ENCODE peak calls at places on chromosomes 11 and 22, in four cellular contexts. J, R, Y and A are unnamed samples.

GRCh38 chr11:110712643-110713468 is 619 bp upstream of the ARHGAP20 start:
- DNase-seq in R (peak), J (no peak), Y (peak), A (peak)

GRCh38 chr11:114165326-114166230 is 106.1 kb downstream of the ZBTB16 start:
- DNase-seq in Y (no peak), R (no peak), J (no peak), A (no peak)

GRCh38 chr11:74265256-74265655 is 46.2 kb downstream of the P4HA3 start:
- DNase-seq in R (peak), Y (no peak), J (no peak), A (no peak)

GRCh38 chr11:112588252-112588668 is 327.6 kb upstream of the PLET1 start:
- DNase-seq in R (peak), Y (peak), J (peak), A (peak)

GRCh38 chr11:16511109-16511806 is 154.9 kb upstream of the SOX6 start:
- DNase-seq in J (no peak), R (no peak), Y (peak), A (peak)

GRCh38 chr11:109037856-109038780 is 373.2 kb downstream of the DDX10 start:
- DNase-seq in R (no peak), J (no peak), Y (no peak), A (peak)

GRCh38 chr22:38843716-38844660 is at the start of gene NPTXR:
- DNase-seq in Y (peak), J (peak), R (peak), A (peak)

GRCh38 chr22:22787805-22788459 is 99.7 kb upstream of the IGLL5 start:
- DNase-seq in J (peak), Y (peak), R (no peak), A (peak)

GRCh38 chr11:134939905-134940304 is 527.9 kb upstream of the B3GAT1 start:
- DNase-seq in Y (peak), J (no peak), R (peak), A (peak)

GRCh38 chr22:23137905-23138520 is 3.8 kb downstream of the RSPH14 start:
- DNase-seq in Y (no peak), J (no peak), R (no peak), A (no peak)

GRCh38 chr11:28932940-28933339 is 824.8 kb downstream of the METTL15 start:
- DNase-seq in Y (no peak), J (no peak), R (no peak), A (no peak)

GRCh38 chr22:41383085-41383484 is 1.3 kb downstream of the TEF start:
- DNase-seq in R (no peak), Y (no peak), J (no peak), A (no peak)

GRCh38 chr22:33914699-33915098 is 5.6 kb downstream of the LARGE1 start:
- DNase-seq in R (no peak), Y (no peak), J (no peak), A (no peak)
- H3K27ac ChIP-seq in R (no peak), Y (no peak), J (no peak), A (no peak)

GRCh38 chr11:1152316-1153104 is 5.2 kb upstream of the MUC5AC start:
- DNase-seq in R (no peak), J (peak), Y (peak), A (no peak)
- H3K27ac ChIP-seq in R (no peak), J (peak), Y (peak), A (no peak)

DNA sequence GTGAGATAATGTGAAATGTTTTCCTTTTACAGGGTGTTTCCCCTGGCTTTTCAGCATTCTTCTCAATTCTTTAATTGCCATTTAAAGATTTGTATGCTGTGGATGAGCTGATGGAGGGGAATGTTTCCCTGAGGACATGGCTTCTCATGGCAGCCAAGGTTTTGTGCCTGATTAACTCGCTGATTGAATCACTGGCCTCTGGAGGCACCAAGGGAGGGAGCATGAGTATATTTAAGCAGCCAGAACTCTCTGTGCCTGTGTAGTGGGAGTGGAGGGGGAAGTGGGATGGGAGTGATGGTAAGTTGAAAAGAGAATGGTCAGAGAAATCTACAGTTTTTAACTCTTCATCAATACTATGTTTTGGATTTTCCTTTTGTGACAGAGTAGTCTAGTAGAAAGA is 88.7 kb downstream of the STIM1 start:
- DNase-seq in J (no peak), Y (no peak), R (no peak), A (peak)
- H3K27ac ChIP-seq in J (no peak), Y (no peak), R (no peak), A (no peak)

GRCh38 chr11:11167806-11168205 is 185.2 kb downstream of the CSNK2A3 start:
- DNase-seq in J (no peak), R (no peak), Y (no peak), A (no peak)
- H3K27ac ChIP-seq in J (no peak), R (no peak), Y (no peak), A (no peak)

DNA sequence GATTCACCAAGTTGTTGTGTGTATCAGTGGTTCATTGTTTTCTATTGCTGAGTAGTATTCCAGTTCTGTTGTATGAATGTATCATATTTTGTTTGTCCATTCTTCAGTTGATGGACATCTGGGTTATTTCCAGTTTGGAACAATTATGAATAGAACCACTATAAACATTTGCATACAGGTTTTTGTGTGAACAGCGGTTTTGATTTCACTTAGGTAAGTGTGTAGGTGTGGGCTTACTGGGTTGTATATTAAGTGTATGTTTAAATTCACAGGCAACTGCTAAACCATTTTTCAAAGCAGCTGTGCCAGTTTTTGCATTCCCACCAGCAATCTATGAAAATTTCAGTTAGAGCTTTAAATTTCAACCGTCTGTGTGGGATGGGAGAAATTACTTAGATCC is 217.8 kb downstream of the NELL1 start:
- DNase-seq in J (no peak), Y (no peak), R (no peak), A (no peak)
- H3K27ac ChIP-seq in J (no peak), Y (no peak), R (no peak), A (no peak)

GRCh38 chr11:6389921-6390717 is at the start of gene SMPD1:
- DNase-seq in Y (peak), R (peak), J (peak), A (peak)

GRCh38 chr11:6390718-6391547 is 659 bp downstream of the SMPD1 start:
- DNase-seq in Y (no peak), R (no peak), J (no peak), A (no peak)

GRCh38 chr11:6388747-6389146 is 1.5 kb upstream of the SMPD1 start:
- DNase-seq in Y (no peak), J (no peak), R (no peak), A (no peak)

GRCh38 chr11:6385046-6385777 is 5.1 kb upstream of the SMPD1 start:
- DNase-seq in Y (no peak), R (no peak), J (no peak), A (peak)

DNA sequence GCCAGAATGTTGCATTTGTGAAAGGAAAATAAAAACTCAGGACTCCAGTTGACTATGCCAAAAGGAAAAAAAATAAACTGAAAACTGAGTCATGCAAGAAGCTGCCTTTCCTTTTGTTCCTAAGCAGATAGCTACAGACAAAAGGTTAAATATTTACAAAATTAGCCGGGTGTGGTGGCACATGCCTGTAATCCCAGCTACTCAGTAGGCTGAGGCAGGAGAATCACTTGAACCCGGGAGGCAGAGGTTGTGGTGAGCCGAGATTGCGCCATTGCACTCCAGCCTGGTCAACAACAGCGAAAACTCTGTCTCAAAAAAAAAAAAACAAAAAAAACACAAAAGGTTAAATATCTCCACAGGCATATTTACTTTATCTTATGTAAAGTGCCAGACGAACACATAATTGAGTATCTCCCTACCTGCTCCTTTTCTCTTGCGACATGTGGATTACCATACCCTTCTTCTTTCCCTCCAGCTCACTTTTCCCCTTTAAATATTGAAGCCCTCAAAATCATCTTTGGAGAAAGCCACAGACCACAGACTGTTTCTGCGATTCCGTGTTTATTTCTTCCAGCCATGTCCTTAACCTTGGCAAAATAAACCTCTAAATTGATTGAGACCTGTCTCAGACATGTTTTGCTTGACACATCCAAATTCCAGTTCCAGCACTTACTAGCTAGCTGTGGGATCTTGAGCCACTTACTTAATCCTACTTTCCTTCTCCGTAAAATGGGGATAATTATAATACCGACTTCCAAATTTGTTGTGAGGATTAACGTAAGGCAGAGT is 2.3 kb upstream of the SMPD1 start:
- DNase-seq in J (peak), R (no peak), Y (no peak), A (no peak)
- H3K27ac ChIP-seq in J (peak), R (no peak), Y (peak), A (peak)